ENCODE peak calls at places on chromosomes 3 and 15, in eight cellular contexts. One of them, this sample, is unnamed.

GRCh38 chr3:169846458-169847193 is 23.1 kb downstream of the LRRC31 start:
- DNase-seq in astrocyte of the spinal cord: peak
- DNase-seq in left ventricle myocardium superior: no peak
- DNase-seq in NCI-H1092: no peak
- DNase-seq in HuH-7: no peak
- DNase-seq in mesothelial cell of epicardium: no peak
- DNase-seq in stimulated activated CD8-positive, alpha-beta memory T cell treated with anti-CD3 and anti-CD28 coated beads, Interleukin-12 subunit alpha, Interleukin-12 subunit beta, amount 100 ng/mL, for 1 hour: no peak
- DNase-seq in NCI-H345: no peak
- DNase-seq in this sample: no peak

GRCh38 chr3:107841864-107842263 is 249.0 kb downstream of the CD47 start:
- DNase-seq in astrocyte of the spinal cord: no peak
- DNase-seq in left ventricle myocardium superior: no peak
- DNase-seq in NCI-H1092: no peak
- DNase-seq in HuH-7: no peak
- DNase-seq in mesothelial cell of epicardium: no peak
- DNase-seq in stimulated activated CD8-positive, alpha-beta memory T cell treated with anti-CD3 and anti-CD28 coated beads, Interleukin-12 subunit alpha, Interleukin-12 subunit beta, amount 100 ng/mL, for 1 hour: no peak
- DNase-seq in NCI-H345: no peak
- DNase-seq in this sample: no peak

GRCh38 chr3:126179825-126180476 is 435 bp downstream of the ALDH1L1 start:
- DNase-seq in astrocyte of the spinal cord: no peak
- DNase-seq in left ventricle myocardium superior: peak
- DNase-seq in NCI-H1092: no peak
- DNase-seq in HuH-7: no peak
- DNase-seq in mesothelial cell of epicardium: no peak
- DNase-seq in stimulated activated CD8-positive, alpha-beta memory T cell treated with anti-CD3 and anti-CD28 coated beads, Interleukin-12 subunit alpha, Interleukin-12 subunit beta, amount 100 ng/mL, for 1 hour: no peak
- DNase-seq in NCI-H345: no peak
- DNase-seq in this sample: no peak

GRCh38 chr3:43190682-43191081 is 84.8 kb upstream of the POMGNT2 start:
- DNase-seq in astrocyte of the spinal cord: peak
- DNase-seq in left ventricle myocardium superior: no peak
- DNase-seq in NCI-H1092: no peak
- DNase-seq in HuH-7: no peak
- DNase-seq in mesothelial cell of epicardium: no peak
- DNase-seq in stimulated activated CD8-positive, alpha-beta memory T cell treated with anti-CD3 and anti-CD28 coated beads, Interleukin-12 subunit alpha, Interleukin-12 subunit beta, amount 100 ng/mL, for 1 hour: no peak
- DNase-seq in NCI-H345: no peak
- DNase-seq in this sample: no peak

GRCh38 chr3:13896473-13897154 is 16.7 kb upstream of the WNT7A start:
- DNase-seq in astrocyte of the spinal cord: peak
- DNase-seq in left ventricle myocardium superior: no peak
- DNase-seq in NCI-H1092: peak
- DNase-seq in HuH-7: peak
- DNase-seq in mesothelial cell of epicardium: no peak
- DNase-seq in stimulated activated CD8-positive, alpha-beta memory T cell treated with anti-CD3 and anti-CD28 coated beads, Interleukin-12 subunit alpha, Interleukin-12 subunit beta, amount 100 ng/mL, for 1 hour: no peak
- DNase-seq in NCI-H345: peak
- DNase-seq in this sample: no peak

GRCh38 chr3:188104050-188104449 is 49.9 kb upstream of the LPP start:
- DNase-seq in astrocyte of the spinal cord: no peak
- DNase-seq in left ventricle myocardium superior: no peak
- DNase-seq in NCI-H1092: no peak
- DNase-seq in HuH-7: no peak
- DNase-seq in mesothelial cell of epicardium: no peak
- DNase-seq in stimulated activated CD8-positive, alpha-beta memory T cell treated with anti-CD3 and anti-CD28 coated beads, Interleukin-12 subunit alpha, Interleukin-12 subunit beta, amount 100 ng/mL, for 1 hour: no peak
- DNase-seq in NCI-H345: no peak
- DNase-seq in this sample: no peak

GRCh38 chr3:44883213-44883955 is 9.0 kb downstream of the TGM4 start:
- DNase-seq in astrocyte of the spinal cord: no peak
- DNase-seq in left ventricle myocardium superior: no peak
- DNase-seq in NCI-H1092: no peak
- DNase-seq in HuH-7: no peak
- DNase-seq in mesothelial cell of epicardium: no peak
- DNase-seq in stimulated activated CD8-positive, alpha-beta memory T cell treated with anti-CD3 and anti-CD28 coated beads, Interleukin-12 subunit alpha, Interleukin-12 subunit beta, amount 100 ng/mL, for 1 hour: no peak
- DNase-seq in NCI-H345: no peak
- DNase-seq in this sample: no peak

GRCh38 chr15:59691194-59691805 is 2.2 kb upstream of the BNIP2 start:
- DNase-seq in astrocyte of the spinal cord: peak
- DNase-seq in left ventricle myocardium superior: no peak
- DNase-seq in NCI-H1092: no peak
- DNase-seq in HuH-7: no peak
- DNase-seq in mesothelial cell of epicardium: no peak
- DNase-seq in stimulated activated CD8-positive, alpha-beta memory T cell treated with anti-CD3 and anti-CD28 coated beads, Interleukin-12 subunit alpha, Interleukin-12 subunit beta, amount 100 ng/mL, for 1 hour: peak
- DNase-seq in NCI-H345: peak
- DNase-seq in this sample: peak

GRCh38 chr15:95119041-95119440 is 887.7 kb downstream of the MCTP2 start:
- DNase-seq in astrocyte of the spinal cord: no peak
- DNase-seq in left ventricle myocardium superior: no peak
- DNase-seq in NCI-H1092: no peak
- DNase-seq in HuH-7: no peak
- DNase-seq in mesothelial cell of epicardium: no peak
- DNase-seq in stimulated activated CD8-positive, alpha-beta memory T cell treated with anti-CD3 and anti-CD28 coated beads, Interleukin-12 subunit alpha, Interleukin-12 subunit beta, amount 100 ng/mL, for 1 hour: no peak
- DNase-seq in NCI-H345: no peak
- DNase-seq in this sample: no peak

GRCh38 chr15:38660726-38661125 is 96.1 kb upstream of the RASGRP1 start:
- DNase-seq in astrocyte of the spinal cord: no peak
- DNase-seq in left ventricle myocardium superior: no peak
- DNase-seq in NCI-H1092: no peak
- DNase-seq in HuH-7: no peak
- DNase-seq in mesothelial cell of epicardium: no peak
- DNase-seq in stimulated activated CD8-positive, alpha-beta memory T cell treated with anti-CD3 and anti-CD28 coated beads, Interleukin-12 subunit alpha, Interleukin-12 subunit beta, amount 100 ng/mL, for 1 hour: no peak
- DNase-seq in NCI-H345: no peak
- DNase-seq in this sample: no peak

GRCh38 chr3:14285526-14285925 is 106.9 kb downstream of the LSM3 start:
- DNase-seq in astrocyte of the spinal cord: no peak
- DNase-seq in left ventricle myocardium superior: no peak
- DNase-seq in NCI-H1092: no peak
- DNase-seq in HuH-7: no peak
- DNase-seq in mesothelial cell of epicardium: no peak
- DNase-seq in stimulated activated CD8-positive, alpha-beta memory T cell treated with anti-CD3 and anti-CD28 coated beads, Interleukin-12 subunit alpha, Interleukin-12 subunit beta, amount 100 ng/mL, for 1 hour: no peak
- DNase-seq in NCI-H345: no peak
- DNase-seq in this sample: peak

GRCh38 chr3:2390926-2391532 is 292.4 kb downstream of the CNTN4 start:
- DNase-seq in astrocyte of the spinal cord: no peak
- DNase-seq in left ventricle myocardium superior: no peak
- DNase-seq in NCI-H1092: no peak
- DNase-seq in HuH-7: no peak
- DNase-seq in mesothelial cell of epicardium: no peak
- DNase-seq in stimulated activated CD8-positive, alpha-beta memory T cell treated with anti-CD3 and anti-CD28 coated beads, Interleukin-12 subunit alpha, Interleukin-12 subunit beta, amount 100 ng/mL, for 1 hour: no peak
- DNase-seq in NCI-H345: no peak
- DNase-seq in this sample: no peak

GRCh38 chr3:57983734-57984518 is 24.3 kb upstream of the FLNB start:
- DNase-seq in astrocyte of the spinal cord: peak
- DNase-seq in left ventricle myocardium superior: peak
- DNase-seq in NCI-H1092: no peak
- DNase-seq in HuH-7: no peak
- DNase-seq in mesothelial cell of epicardium: no peak
- DNase-seq in stimulated activated CD8-positive, alpha-beta memory T cell treated with anti-CD3 and anti-CD28 coated beads, Interleukin-12 subunit alpha, Interleukin-12 subunit beta, amount 100 ng/mL, for 1 hour: no peak
- DNase-seq in NCI-H345: no peak
- DNase-seq in this sample: no peak

GRCh38 chr3:71103430-71103881 is 480.1 kb downstream of the FOXP1 start:
- DNase-seq in astrocyte of the spinal cord: peak
- DNase-seq in left ventricle myocardium superior: peak
- DNase-seq in NCI-H1092: peak
- DNase-seq in HuH-7: no peak
- DNase-seq in mesothelial cell of epicardium: no peak
- DNase-seq in stimulated activated CD8-positive, alpha-beta memory T cell treated with anti-CD3 and anti-CD28 coated beads, Interleukin-12 subunit alpha, Interleukin-12 subunit beta, amount 100 ng/mL, for 1 hour: no peak
- DNase-seq in NCI-H345: peak
- DNase-seq in this sample: no peak

GRCh38 chr3:141485578-141486415 is 1.0 kb upstream of the RASA2 start:
- DNase-seq in astrocyte of the spinal cord: peak
- DNase-seq in left ventricle myocardium superior: no peak
- DNase-seq in NCI-H1092: no peak
- DNase-seq in HuH-7: peak
- DNase-seq in mesothelial cell of epicardium: no peak
- DNase-seq in stimulated activated CD8-positive, alpha-beta memory T cell treated with anti-CD3 and anti-CD28 coated beads, Interleukin-12 subunit alpha, Interleukin-12 subunit beta, amount 100 ng/mL, for 1 hour: no peak
- DNase-seq in NCI-H345: no peak
- DNase-seq in this sample: no peak

GRCh38 chr3:13504161-13504831 is 24.2 kb downstream of the HDAC11 start:
- DNase-seq in astrocyte of the spinal cord: peak
- DNase-seq in left ventricle myocardium superior: peak
- DNase-seq in NCI-H1092: no peak
- DNase-seq in HuH-7: no peak
- DNase-seq in mesothelial cell of epicardium: no peak
- DNase-seq in stimulated activated CD8-positive, alpha-beta memory T cell treated with anti-CD3 and anti-CD28 coated beads, Interleukin-12 subunit alpha, Interleukin-12 subunit beta, amount 100 ng/mL, for 1 hour: no peak
- DNase-seq in NCI-H345: no peak
- DNase-seq in this sample: no peak

GRCh38 chr15:29364429-29365078 is 94.9 kb upstream of the NSMCE3 start:
- DNase-seq in astrocyte of the spinal cord: peak
- DNase-seq in left ventricle myocardium superior: no peak
- DNase-seq in NCI-H1092: no peak
- DNase-seq in HuH-7: peak
- DNase-seq in mesothelial cell of epicardium: no peak
- DNase-seq in stimulated activated CD8-positive, alpha-beta memory T cell treated with anti-CD3 and anti-CD28 coated beads, Interleukin-12 subunit alpha, Interleukin-12 subunit beta, amount 100 ng/mL, for 1 hour: no peak
- DNase-seq in NCI-H345: no peak
- DNase-seq in this sample: no peak

GRCh38 chr3:45055411-45056143 is 29.5 kb downstream of the CLEC3B start:
- DNase-seq in astrocyte of the spinal cord: peak
- DNase-seq in left ventricle myocardium superior: no peak
- DNase-seq in NCI-H1092: no peak
- DNase-seq in HuH-7: peak
- DNase-seq in mesothelial cell of epicardium: no peak
- DNase-seq in stimulated activated CD8-positive, alpha-beta memory T cell treated with anti-CD3 and anti-CD28 coated beads, Interleukin-12 subunit alpha, Interleukin-12 subunit beta, amount 100 ng/mL, for 1 hour: no peak
- DNase-seq in NCI-H345: no peak
- DNase-seq in this sample: no peak

GRCh38 chr3:113276581-113277080 is 65.3 kb downstream of the BOC start:
- DNase-seq in astrocyte of the spinal cord: no peak
- DNase-seq in left ventricle myocardium superior: no peak
- DNase-seq in NCI-H1092: no peak
- DNase-seq in HuH-7: no peak
- DNase-seq in mesothelial cell of epicardium: no peak
- DNase-seq in stimulated activated CD8-positive, alpha-beta memory T cell treated with anti-CD3 and anti-CD28 coated beads, Interleukin-12 subunit alpha, Interleukin-12 subunit beta, amount 100 ng/mL, for 1 hour: no peak
- DNase-seq in NCI-H345: no peak
- DNase-seq in this sample: no peak

GRCh38 chr3:47571391-47572165 is 7.1 kb downstream of the CSPG5 start:
- DNase-seq in astrocyte of the spinal cord: no peak
- DNase-seq in left ventricle myocardium superior: no peak
- DNase-seq in NCI-H1092: peak
- DNase-seq in HuH-7: no peak
- DNase-seq in mesothelial cell of epicardium: no peak
- DNase-seq in stimulated activated CD8-positive, alpha-beta memory T cell treated with anti-CD3 and anti-CD28 coated beads, Interleukin-12 subunit alpha, Interleukin-12 subunit beta, amount 100 ng/mL, for 1 hour: no peak
- DNase-seq in NCI-H345: no peak
- DNase-seq in this sample: no peak

GRCh38 chr3:46021516-46021915 is 5.8 kb downstream of the XCR1 start:
- DNase-seq in astrocyte of the spinal cord: no peak
- DNase-seq in left ventricle myocardium superior: no peak
- DNase-seq in NCI-H1092: no peak
- DNase-seq in HuH-7: no peak
- DNase-seq in mesothelial cell of epicardium: no peak
- DNase-seq in stimulated activated CD8-positive, alpha-beta memory T cell treated with anti-CD3 and anti-CD28 coated beads, Interleukin-12 subunit alpha, Interleukin-12 subunit beta, amount 100 ng/mL, for 1 hour: no peak
- DNase-seq in NCI-H345: no peak
- DNase-seq in this sample: no peak